ENCODE peak calls at places on chromosomes 1 and 21, in four cellular contexts. D is OCI-LY7, F is choroid plexus epithelial cell, V is cardiac muscle cell. L is an unnamed sample.

GRCh38 chr1:85584923-85585322 is 4.4 kb downstream of the CCN1 start:
- DNase-seq in D (no peak), F (peak), V (no peak), L (no peak)

GRCh38 chr1:33168556-33169289 is 13.1 kb downstream of the TRIM62 start:
- DNase-seq in D (no peak), F (peak), V (no peak), L (no peak)

GRCh38 chr1:201461193-201461657 is 7.8 kb downstream of the PHLDA3 start:
- DNase-seq in D (no peak), F (peak), V (peak), L (no peak)

GRCh38 chr1:163747261-163747660 is 425.5 kb downstream of the NUF2 start:
- DNase-seq in D (no peak), F (no peak), V (no peak), L (no peak)

GRCh38 chr1:155186955-155187891 is 13.6 kb downstream of the TRIM46 start:
- DNase-seq in D (no peak), F (no peak), V (no peak), L (no peak)

GRCh38 chr1:236007781-236008180 is 57.1 kb downstream of the NID1 start:
- DNase-seq in D (no peak), F (no peak), V (no peak), L (no peak)

GRCh38 chr1:151508721-151509292 is 2.4 kb upstream of the CGN start:
- DNase-seq in D (no peak), F (no peak), V (no peak), L (no peak)

GRCh38 chr1:33866286-33866685 is 2.4 kb downstream of the HMGB4 start:
- DNase-seq in D (no peak), F (peak), V (no peak), L (no peak)

GRCh38 chr21:44574457-44575306 is 1.2 kb downstream of the KRTAP10-4 start:
- DNase-seq in D (no peak), F (no peak), V (no peak), L (no peak)

GRCh38 chr1:179875606-179876288 is 1.9 kb downstream of the TOR1AIP2 start:
- DNase-seq in D (no peak), F (no peak), V (peak), L (no peak)

GRCh38 chr1:61081637-61082335 is 575 bp upstream of the NFIA start:
- DNase-seq in D (peak), F (peak), V (peak), L (peak)

GRCh38 chr1:110606784-110607662 is 865 bp upstream of the KCNA2 start:
- DNase-seq in D (no peak), F (peak), V (peak), L (no peak)

GRCh38 chr1:63782982-63783381 is 9.2 kb downstream of the ROR1 start:
- DNase-seq in D (no peak), F (no peak), V (no peak), L (no peak)

GRCh38 chr1:208785629-208786028 is 541.4 kb upstream of the PLXNA2 start:
- DNase-seq in D (no peak), F (no peak), V (no peak), L (no peak)

GRCh38 chr1:115430717-115431116 is 92.7 kb upstream of the NGF start:
- DNase-seq in D (no peak), F (peak), V (no peak), L (no peak)

GRCh38 chr1:244248426-244248825 is 197.3 kb downstream of the ZBTB18 start:
- DNase-seq in D (no peak), F (no peak), V (no peak), L (no peak)

GRCh38 chr1:83026745-83027144 is 972.2 kb downstream of the TTLL7 start:
- DNase-seq in D (no peak), F (peak), V (no peak), L (no peak)

GRCh38 chr1:207781312-207781711 is 29.5 kb downstream of the CD46 start:
- DNase-seq in D (no peak), F (no peak), V (no peak), L (no peak)

GRCh38 chr1:214842856-214843255 is 239.7 kb upstream of the KCNK2 start:
- DNase-seq in D (no peak), F (no peak), V (no peak), L (no peak)

GRCh38 chr1:156675715-156676311 is 1.4 kb downstream of the NES start:
- DNase-seq in D (no peak), F (no peak), V (peak), L (no peak)

GRCh38 chr1:22024485-22025367 is 23.3 kb downstream of the CELA3A start:
- DNase-seq in D (peak), F (peak), V (peak), L (peak)

GRCh38 chr1:70384542-70384941 is 26.5 kb upstream of the CTH start:
- DNase-seq in D (no peak), F (no peak), V (no peak), L (no peak)

GRCh38 chr1:220732621-220733020 is 15.5 kb upstream of the MTARC2 start:
- DNase-seq in D (no peak), F (no peak), V (no peak), L (no peak)

GRCh38 chr21:15688016-15688415 is 41.8 kb upstream of the USP25 start:
- DNase-seq in D (no peak), F (peak), V (no peak), L (no peak)

DNA sequence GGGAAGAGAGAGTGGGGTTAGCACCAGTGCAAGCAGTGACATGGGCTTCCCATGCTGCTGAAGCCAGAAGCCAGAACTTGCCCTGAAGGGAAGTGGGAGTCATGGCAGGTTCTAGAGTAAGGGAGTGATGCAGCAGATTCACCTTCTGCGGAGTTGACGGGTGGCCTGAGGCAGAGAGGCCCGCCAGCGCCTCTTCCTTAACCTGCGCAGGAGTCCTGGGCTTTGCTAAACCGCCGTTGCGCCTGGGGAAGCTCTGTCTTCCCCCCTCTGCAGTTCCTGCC is 67.2 kb downstream of the OBSCN start:
- DNase-seq in D (no peak), F (no peak), V (no peak), L (no peak)
- H3K4me3 ChIP-seq in D (no peak), F (peak), V (no peak), L (no peak)

GRCh38 chr1:54997711-54997986 is 1.1 kb upstream of the BSND start:
- DNase-seq in D (no peak), F (no peak), V (no peak), L (no peak)

GRCh38 chr1:54995835-54996234 is 2.9 kb upstream of the BSND start:
- DNase-seq in D (no peak), F (no peak), V (no peak), L (peak)

GRCh38 chr1:54996359-54996868 is 2.3 kb upstream of the BSND start:
- DNase-seq in D (peak), F (peak), V (peak), L (peak)

GRCh38 chr1:54998100-54998499 is 633 bp upstream of the BSND start:
- DNase-seq in D (no peak), F (no peak), V (no peak), L (no peak)

GRCh38 chr1:54996869-54997710 is 1.6 kb upstream of the BSND start:
- DNase-seq in D (no peak), F (peak), V (peak), L (no peak)
- H3K4me3 ChIP-seq in D (no peak), F (peak), V (no peak), L (no peak)

DNA sequence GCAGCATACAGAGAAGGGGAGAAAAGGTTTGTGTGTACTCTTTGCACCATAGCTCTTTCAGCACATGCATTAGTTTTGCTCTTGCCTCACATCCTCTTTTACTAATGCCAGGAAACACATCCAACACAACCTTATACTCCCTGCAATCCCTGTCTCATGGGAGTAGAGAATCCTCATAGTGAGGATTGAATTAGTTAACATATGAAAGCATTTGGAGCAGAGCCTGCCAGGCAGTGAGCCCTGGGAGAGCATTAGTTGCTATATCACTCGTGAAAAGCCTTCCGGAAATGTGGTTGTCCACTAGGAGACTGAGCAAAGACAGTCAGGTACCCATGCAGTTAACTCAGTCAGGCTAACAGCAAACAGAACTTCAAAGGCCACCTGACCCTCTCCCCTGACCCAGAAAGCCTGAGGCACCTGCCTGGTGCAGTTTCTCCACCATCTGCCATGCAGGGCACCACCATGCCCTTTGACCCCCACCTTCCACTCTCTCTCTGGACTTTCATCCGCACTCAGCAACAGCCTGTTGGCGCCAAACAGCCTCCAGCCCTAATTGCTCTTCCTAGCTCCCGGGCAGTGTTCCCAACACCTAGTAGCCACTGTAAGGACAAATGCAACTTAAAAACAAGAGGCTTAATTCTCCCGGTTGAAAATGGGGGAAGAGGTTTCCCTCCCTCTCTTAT is 14.9 kb upstream of the AGT start:
- DNase-seq in D (no peak), F (no peak), V (no peak), L (no peak)
- H3K4me3 ChIP-seq in D (no peak), F (no peak), V (no peak), L (no peak)

DNA sequence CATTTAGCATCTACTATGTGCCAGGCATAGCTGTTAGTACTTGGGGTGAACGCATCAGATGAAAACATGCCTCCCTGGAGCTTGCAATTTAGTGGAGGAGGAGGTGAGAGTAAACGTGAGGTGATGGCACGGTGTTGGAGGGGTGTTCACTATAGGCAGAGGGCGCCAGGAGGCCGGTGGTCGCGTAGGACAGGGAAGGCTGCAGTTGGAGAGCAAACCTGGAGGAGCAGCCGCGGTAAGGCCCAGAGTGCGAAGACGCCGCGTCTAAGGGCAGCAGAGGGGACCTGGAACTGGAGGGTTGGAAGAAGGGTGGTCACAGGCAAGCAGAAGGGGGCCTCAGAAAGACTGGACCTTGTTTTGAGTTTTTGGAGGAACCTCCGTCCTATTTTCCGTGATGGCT is 30.2 kb upstream of the TRIM17 start:
- DNase-seq in D (no peak), F (no peak), V (no peak), L (no peak)
- H3K4me3 ChIP-seq in D (no peak), F (no peak), V (no peak), L (no peak)

DNA sequence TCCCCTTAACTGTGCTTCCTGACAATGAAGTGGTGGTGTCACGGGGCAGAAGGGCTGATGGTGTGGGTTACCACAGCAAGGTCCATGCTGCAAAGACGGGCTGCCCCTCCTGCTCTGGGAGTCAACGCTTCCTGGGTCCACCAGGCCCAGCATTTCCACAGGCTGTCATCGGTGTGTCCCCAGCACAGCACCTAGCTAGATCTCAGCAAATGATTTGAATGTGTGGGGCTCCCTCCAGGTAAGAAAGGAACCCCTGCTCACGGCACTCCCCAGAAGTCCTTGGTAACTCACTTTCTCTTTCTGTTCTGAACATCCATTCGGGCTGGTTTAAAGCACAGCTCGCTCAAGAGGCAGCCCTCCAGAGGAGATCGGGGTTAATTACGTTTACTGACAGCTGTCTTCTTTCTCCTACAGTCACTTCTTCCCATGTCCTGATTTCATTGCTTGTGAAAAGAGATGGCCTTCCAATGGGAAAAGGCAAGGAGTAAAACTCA is 27.3 kb downstream of the HIVEP3 start:
- DNase-seq in D (peak), F (peak), V (no peak), L (peak)
- H3K4me3 ChIP-seq in D (peak), F (peak), V (no peak), L (peak)